ENCODE peak calls at places on chromosome 10, in four cellular contexts. D is GM12878, L is HepG2, Y is H1. U is an unnamed sample.

GRCh38 chr10:129693382-129693781 is 226.3 kb downstream of the MGMT start:
- DNase-seq in L (no peak), Y (no peak), D (no peak), U (no peak)

GRCh38 chr10:47255866-47256265 is 44.1 kb upstream of the GDF10 start:
- DNase-seq in Y (peak; percentile 19), D (no peak), L (no peak), U (no peak)

GRCh38 chr10:82267014-82267413 is 392.0 kb downstream of the NRG3 start:
- DNase-seq in D (no peak), Y (no peak), L (no peak), U (no peak)

GRCh38 chr10:12782537-12782936 is 219.0 kb downstream of the CCDC3 start:
- DNase-seq in D (no peak), Y (peak; percentile 86), L (peak; percentile 29), U (no peak)

GRCh38 chr10:92938846-92939245 is 90.5 kb downstream of the EXOC6 start:
- DNase-seq in L (no peak), Y (no peak), D (no peak), U (no peak)

GRCh38 chr10:124109261-124109660 is 15.9 kb upstream of the CHST15 start:
- DNase-seq in D (no peak), Y (no peak), L (no peak), U (no peak)

GRCh38 chr10:125606406-125606805 is 76.6 kb downstream of the TEX36 start:
- DNase-seq in D (no peak), Y (no peak), L (no peak), U (no peak)

GRCh38 chr10:51214207-51214896 is 140.1 kb downstream of the PRKG1 start:
- DNase-seq in Y (no peak), L (no peak), D (no peak), U (no peak)

GRCh38 chr10:110642204-110642979 is 1.7 kb upstream of the RBM20 start:
- DNase-seq in L (no peak), Y (no peak), D (no peak), U (no peak)

GRCh38 chr10:121873236-121873635 is 54.6 kb downstream of the ATE1 start:
- DNase-seq in Y (no peak), L (no peak), D (no peak), U (no peak)

GRCh38 chr10:94349327-94349726 is 13.4 kb downstream of the NOC3L start:
- DNase-seq in L (no peak), Y (no peak), D (no peak), U (no peak)

GRCh38 chr10:88408111-88408510 is 175.0 kb downstream of the RNLS start:
- DNase-seq in L (no peak), D (no peak), Y (no peak), U (no peak)

GRCh38 chr10:70297224-70297623 is 13.4 kb upstream of the NPFFR1 start:
- DNase-seq in L (no peak), Y (no peak), D (no peak), U (no peak)

GRCh38 chr10:129049501-129049900 is 417.5 kb upstream of the MGMT start:
- DNase-seq in D (no peak), L (no peak), Y (no peak), U (no peak)

GRCh38 chr10:114681542-114681941 is 23.5 kb upstream of the ABLIM1 start:
- DNase-seq in L (no peak), Y (no peak), D (no peak), U (no peak)

GRCh38 chr10:11293332-11293731 is 275.7 kb downstream of the CELF2 start:
- DNase-seq in L (no peak), D (no peak), Y (no peak), U (no peak)

GRCh38 chr10:116431598-116431997 is 4.0 kb downstream of the PNLIPRP3 start:
- DNase-seq in D (no peak), Y (no peak), L (no peak), U (no peak)

GRCh38 chr10:78139336-78139735 is 105.7 kb downstream of the RPS24 start:
- DNase-seq in L (peak; percentile 3), D (no peak), Y (peak; percentile 55), U (no peak)

GRCh38 chr10:25261110-25261509 is 86.3 kb downstream of the GPR158 start:
- DNase-seq in Y (no peak), D (no peak), L (no peak), U (no peak)

GRCh38 chr10:113069595-113069994 is 119.5 kb downstream of the TCF7L2 start:
- DNase-seq in L (no peak), Y (no peak), D (no peak), U (no peak)

GRCh38 chr10:83917519-83918506 is 221.5 kb upstream of the GHITM start:
- DNase-seq in L (peak; percentile 12), Y (no peak), D (peak; percentile 32), U (no peak)

GRCh38 chr10:1746796-1747195 is 9.5 kb upstream of the ADARB2 start:
- DNase-seq in D (no peak), Y (no peak), L (no peak), U (no peak)

GRCh38 chr10:80274396-80275134 is 14.9 kb downstream of the MAT1A start:
- DNase-seq in Y (no peak), L (no peak), D (no peak), U (no peak)

GRCh38 chr10:24505759-24506158 is 217.9 kb downstream of the ARHGAP21 start:
- DNase-seq in D (no peak), Y (no peak), L (no peak), U (no peak)

GRCh38 chr10:49298990-49299815 is at the start of gene C10orf71:
- DNase-seq in D (no peak), L (no peak), Y (no peak), U (no peak)

GRCh38 chr10:102511562-102512274 is 7.9 kb downstream of the SUFU start:
- DNase-seq in Y (no peak), L (no peak), D (peak; percentile 48), U (no peak)

GRCh38 chr10:81570349-81570748 is 304.6 kb upstream of the NRG3 start:
- DNase-seq in D (no peak), Y (no peak), L (no peak), U (no peak)

GRCh38 chr10:118273662-118274061 is 68.5 kb downstream of the FAM204A start:
- DNase-seq in L (no peak), D (no peak), Y (no peak), U (no peak)

GRCh38 chr10:118278649-118279048 is 63.5 kb downstream of the FAM204A start:
- DNase-seq in D (no peak), L (no peak), Y (no peak), U (no peak)

GRCh38 chr10:118276727-118277126 is 65.4 kb downstream of the FAM204A start:
- DNase-seq in D (no peak), Y (no peak), L (no peak), U (no peak)

GRCh38 chr10:118277871-118278270 is 64.3 kb downstream of the FAM204A start:
- DNase-seq in Y (no peak), L (no peak), D (no peak), U (no peak)

DNA sequence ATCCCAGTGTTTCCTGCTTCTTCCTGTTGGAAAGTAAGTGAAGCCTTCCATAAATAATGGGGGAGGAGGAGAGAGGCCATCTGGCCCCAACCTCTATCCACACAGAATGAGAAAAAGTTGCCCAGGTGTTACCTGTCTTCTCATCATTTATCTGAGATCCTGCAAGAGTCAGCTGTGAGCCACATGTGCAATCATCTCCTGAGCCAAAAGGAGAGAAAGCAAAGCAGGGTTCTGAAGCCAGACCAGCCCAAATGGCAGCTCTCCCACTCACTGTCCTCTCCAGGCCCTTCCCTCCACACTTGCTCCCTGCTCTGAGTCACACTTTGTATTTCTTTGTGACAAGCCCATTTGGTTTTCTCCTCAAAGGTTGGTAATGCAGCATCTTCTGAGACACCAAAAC is 65.9 kb downstream of the FAM204A start:
- DNase-seq in L (no peak), D (no peak), Y (no peak), U (no peak)
- H3K27me3 ChIP-seq in L (peaks cover 12% of the 10 kb centered on the region), D (no peaks in the 10 kb centered on the region), Y (peaks cover 4% of the 10 kb centered on the region), U (peaks cover 29% of the 10 kb centered on the region)

DNA sequence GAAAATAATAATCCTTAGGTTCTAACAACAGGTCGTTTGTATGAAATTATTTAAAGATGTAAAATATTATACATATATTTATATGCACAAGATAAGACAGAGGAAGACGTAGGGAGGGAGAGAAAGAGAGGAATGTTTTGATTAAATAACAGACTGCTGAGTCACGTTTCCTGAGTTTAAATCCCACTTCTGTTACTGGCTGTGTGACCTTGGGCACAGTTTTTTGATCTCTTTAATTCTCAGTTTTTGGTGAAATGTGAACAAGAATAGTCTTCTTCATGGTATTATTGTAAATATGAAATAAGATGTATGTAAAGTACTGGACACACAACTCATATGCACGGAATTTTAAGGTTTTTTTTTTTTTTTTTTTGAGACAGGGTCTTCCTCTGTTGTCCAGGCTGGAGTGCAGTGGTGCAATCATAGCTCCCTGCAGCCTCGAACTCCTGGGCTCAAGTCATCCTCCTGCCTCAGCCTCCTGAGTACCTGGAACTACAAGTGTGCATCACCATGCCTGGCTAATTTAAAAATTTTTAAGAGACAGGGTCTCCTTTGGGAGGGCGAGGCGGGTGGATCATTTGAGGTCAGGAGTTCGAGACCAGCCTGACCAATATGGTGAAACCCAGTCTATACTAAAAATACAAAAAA is 42.6 kb downstream of the BAMBI start:
- DNase-seq in L (peak; percentile 53), Y (no peak), D (no peak), U (no peak)
- TF ChIP-seq SUZ12 in L (no peak), Y (no peak), D (no peak), U (no peak)

GRCh38 chr10:100483876-100484666 is 21.3 kb downstream of the WNT8B start:
- DNase-seq in Y (no peak), L (no peak), D (no peak), U (no peak)

GRCh38 chr10:100482834-100483185 is 20.0 kb downstream of the WNT8B start:
- DNase-seq in Y (no peak), L (no peak), D (no peak), U (no peak)

GRCh38 chr10:100485841-100486495 is 23.2 kb downstream of the WNT8B start:
- DNase-seq in L (no peak), Y (peak; percentile 54), D (no peak), U (peak; percentile 81)

GRCh38 chr10:100487529-100487928 is 24.7 kb downstream of the WNT8B start:
- DNase-seq in D (no peak), L (no peak), Y (no peak), U (no peak)

GRCh38 chr10:100485336-100485735 is 22.5 kb downstream of the WNT8B start:
- DNase-seq in D (no peak), L (no peak), Y (peak; percentile 64), U (no peak)
- H3K27me3 ChIP-seq in D (no peaks in the 10 kb centered on the region), L (peaks cover 2% of the 10 kb centered on the region), Y (peaks cover 92% of the 10 kb centered on the region), U (peaks cover 74% of the 10 kb centered on the region)

DNA sequence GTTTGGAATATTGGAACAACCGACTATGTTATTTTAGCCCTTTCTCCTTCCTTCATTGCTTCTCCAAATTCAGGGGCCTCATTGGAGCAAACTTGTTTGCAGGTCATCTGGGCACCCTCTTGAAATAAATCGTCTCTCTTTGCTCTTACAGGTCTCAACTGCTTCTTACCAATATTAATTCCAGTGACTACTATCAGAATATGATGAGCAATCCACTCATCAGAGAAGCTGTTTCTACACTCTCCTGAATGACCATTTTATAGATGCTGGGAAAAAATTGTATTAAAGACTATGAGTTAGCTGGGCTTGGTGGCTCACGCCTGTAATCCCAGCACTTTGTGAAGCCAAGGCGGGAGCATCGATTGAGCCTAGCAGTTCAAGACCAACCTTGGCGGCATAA is 12.5 kb upstream of the HNRNPF start:
- DNase-seq in D (no peak), Y (no peak), L (no peak), U (no peak)
- TF ChIP-seq SUZ12 in D (no peak), Y (no peak), L (no peak), U (no peak)

GRCh38 chr10:131084791-131085585 is 226.5 kb downstream of the TCERG1L start:
- DNase-seq in L (no peak), D (no peak), Y (no peak), U (no peak)
- H3K27me3 ChIP-seq in L (peaks cover 38% of the 10 kb centered on the region), D (no peaks in the 10 kb centered on the region), Y (no peaks in the 10 kb centered on the region), U (no peaks in the 10 kb centered on the region)